ENCODE peak calls at places on chromosomes 7 and 10, in four cellular contexts. O, F, X and K are unnamed samples.

GRCh38 chr10:88896336-88897018 is 16.4 kb downstream of the STAMBPL1 start:
- DNase-seq in O (no peak), X (peak; percentile 31), F (no peak), K (no peak)

GRCh38 chr10:120979435-120980315 is 128.5 kb downstream of the WDR11 start:
- DNase-seq in X (no peak), F (no peak), O (peak; percentile 74), K (no peak)

GRCh38 chr7:110645616-110646015 is 445.3 kb upstream of the LRRN3 start:
- DNase-seq in F (no peak), X (no peak), O (no peak), K (no peak)

GRCh38 chr7:7653568-7654187 is 13.1 kb downstream of the UMAD1 start:
- DNase-seq in O (peak; percentile 23), F (no peak), X (no peak), K (peak; percentile 18)

GRCh38 chr7:150351587-150352194 is 10.3 kb upstream of the RARRES2 start:
- DNase-seq in O (no peak), F (no peak), X (peak; percentile 62), K (no peak)

GRCh38 chr7:7164590-7164989 is 17.8 kb upstream of the C1GALT1 start:
- DNase-seq in O (no peak), F (no peak), X (no peak), K (no peak)

GRCh38 chr7:69912846-69913245 is 314.6 kb downstream of the AUTS2 start:
- DNase-seq in X (peak; percentile 59), O (no peak), F (no peak), K (no peak)

GRCh38 chr10:635088-635861 is 54.2 kb downstream of the DIP2C start:
- DNase-seq in X (no peak), O (no peak), F (no peak), K (no peak)

GRCh38 chr7:90841759-90842429 is 245.8 kb downstream of the CDK14 start:
- DNase-seq in F (no peak), X (no peak), O (no peak), K (no peak)

GRCh38 chr7:90836937-90837336 is 240.8 kb downstream of the CDK14 start:
- DNase-seq in O (no peak), X (peak; percentile 72), F (no peak), K (no peak)

GRCh38 chr7:90835861-90836260 is 239.7 kb downstream of the CDK14 start:
- DNase-seq in X (no peak), O (no peak), F (no peak), K (no peak)

GRCh38 chr7:90839892-90840291 is 243.8 kb downstream of the CDK14 start:
- DNase-seq in O (no peak), F (no peak), X (no peak), K (no peak)

DNA sequence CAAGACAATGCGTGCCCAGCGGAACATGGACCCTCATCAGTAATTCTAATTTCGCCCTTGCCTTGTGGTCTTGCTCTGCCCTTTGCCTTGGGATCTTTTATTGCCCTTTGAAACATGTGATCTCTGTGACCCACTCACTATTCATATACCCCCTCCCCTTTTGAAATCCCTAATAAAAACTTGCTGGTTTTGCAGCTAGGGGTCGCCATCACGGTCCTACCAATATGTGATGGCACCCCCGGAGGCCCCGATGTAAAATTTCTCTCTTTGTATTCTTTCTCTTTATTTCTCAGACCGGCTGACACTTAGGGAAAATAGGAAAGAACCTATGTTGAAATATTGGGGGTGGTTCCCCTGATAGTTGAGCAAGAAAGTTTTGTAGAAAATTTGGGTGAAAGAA is 242.7 kb downstream of the CDK14 start:
- DNase-seq in O (no peak), X (no peak), F (no peak), K (no peak)
- TF ChIP-seq CTCF in O (no peak), X (no peak), F (no peak), K (no peak)

DNA sequence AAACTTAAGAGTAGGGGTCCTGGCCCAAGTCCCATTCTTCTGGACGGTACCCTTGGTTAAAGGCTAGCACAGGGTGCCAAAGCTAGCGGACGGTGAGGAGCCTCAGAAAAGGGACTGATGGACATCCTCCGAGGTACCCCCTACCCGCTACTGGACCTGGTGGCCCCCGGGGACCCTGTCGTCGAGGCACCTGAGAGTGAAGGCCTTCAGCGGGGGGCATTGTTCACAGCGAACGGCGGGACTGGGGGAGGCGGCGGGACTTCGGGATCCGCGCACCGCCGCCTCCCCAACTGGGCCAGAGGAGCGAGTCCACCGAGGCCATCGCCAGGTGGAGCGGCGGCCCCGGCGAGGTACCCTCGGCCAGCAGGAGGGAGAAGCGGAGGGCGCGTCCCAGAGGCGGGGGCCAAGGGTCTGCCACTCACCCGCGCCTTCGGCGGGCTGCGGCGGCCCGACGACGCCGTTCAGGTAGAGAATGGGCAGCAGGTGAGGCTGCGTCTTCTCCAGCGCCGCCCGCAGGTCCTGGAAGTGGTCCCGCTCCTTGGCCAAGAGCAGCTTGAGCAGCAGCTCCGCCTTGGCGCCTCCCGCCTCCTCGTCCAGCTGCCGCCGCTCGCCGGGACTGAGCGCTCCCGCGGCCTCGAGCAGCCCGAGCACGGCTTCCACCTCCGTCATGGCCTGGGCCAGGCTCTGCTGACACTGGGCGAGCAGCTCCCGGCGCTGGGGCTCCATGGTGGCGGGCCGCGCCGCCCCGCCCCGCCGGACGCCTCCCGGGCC is 575 bp downstream of the DLG5 start:
- DNase-seq in O (peak; percentile 68), F (peak; percentile 72), X (no peak), K (peak; percentile 56)
- TF ChIP-seq CTCF in O (no peak), F (no peak), X (no peak), K (peak; percentile 5)

GRCh38 chr7:156816943-156817572 is 75.9 kb downstream of the LMBR1 start:
- DNase-seq in O (no peak), X (peak; percentile 24), F (peak; percentile 25), K (peak; percentile 22)

GRCh38 chr7:156818133-156818532 is 74.8 kb downstream of the LMBR1 start:
- DNase-seq in O (no peak), F (no peak), X (no peak), K (no peak)

GRCh38 chr7:156819733-156820295 is 73.2 kb downstream of the LMBR1 start:
- DNase-seq in O (no peak), X (no peak), F (no peak), K (no peak)

GRCh38 chr7:156823441-156823840 is 69.5 kb downstream of the LMBR1 start:
- DNase-seq in F (no peak), X (peak; percentile 22), O (no peak), K (no peak)

DNA sequence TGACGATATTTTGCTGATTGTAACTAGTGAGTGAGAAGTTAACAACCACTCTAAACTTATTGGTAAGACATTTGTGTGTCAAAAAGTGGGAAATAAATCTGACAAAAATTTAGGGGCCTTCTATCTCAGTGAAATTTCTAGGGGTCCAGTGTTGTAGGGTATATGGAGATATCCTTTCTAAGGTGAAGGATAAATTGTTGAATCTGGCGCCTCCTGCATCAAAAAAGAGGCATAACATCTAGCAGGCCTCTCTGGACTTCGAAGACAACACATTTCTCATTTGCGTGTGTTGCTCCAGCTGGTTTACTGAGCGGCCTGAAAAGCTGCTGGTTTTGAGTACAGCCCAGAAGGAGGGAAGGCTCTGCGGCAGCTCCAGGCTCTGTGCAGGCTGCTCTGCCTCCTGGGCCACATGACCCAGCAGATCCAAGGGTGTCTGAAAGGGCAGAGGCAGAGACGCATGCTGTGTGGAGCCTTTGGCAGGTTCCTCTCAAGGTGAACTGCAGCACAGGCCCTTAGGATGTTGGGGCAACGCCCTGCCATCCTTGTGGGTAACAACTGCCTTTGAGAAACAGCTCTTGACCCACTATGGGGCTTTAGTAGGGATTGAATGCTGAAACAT is 72.4 kb downstream of the LMBR1 start:
- DNase-seq in X (no peak), O (no peak), F (no peak), K (no peak)
- TF ChIP-seq CTCF in X (peak; percentile 24), O (peak; percentile 39), F (no peak), K (no peak)

GRCh38 chr10:72334196-72334831 is 20.4 kb downstream of the DNAJB12 start:
- DNase-seq in X (no peak), O (peak; percentile 66), F (no peak), K (no peak)

GRCh38 chr10:72334832-72335393 is 19.8 kb downstream of the DNAJB12 start:
- DNase-seq in F (peak; percentile 81), X (peak; percentile 31), O (no peak), K (peak; percentile 77)

GRCh38 chr10:72336259-72337038 is 18.3 kb downstream of the DNAJB12 start:
- DNase-seq in O (no peak), X (no peak), F (no peak), K (no peak)

GRCh38 chr10:72337039-72337629 is 17.6 kb downstream of the DNAJB12 start:
- DNase-seq in X (peak; percentile 50), O (peak; percentile 83), F (peak; percentile 68), K (peak; percentile 68)

GRCh38 chr10:72335394-72336258 is 19.1 kb downstream of the DNAJB12 start:
- DNase-seq in F (peak; percentile 74), X (no peak), O (no peak), K (peak; percentile 68)
- TF ChIP-seq CTCF in F (no peak), X (no peak), O (no peak), K (peak; percentile 14)

GRCh38 chr10:122112625-122113160 is 123.7 kb downstream of the TACC2 start:
- DNase-seq in X (peak; percentile 94), F (peak; percentile 45), O (peak; percentile 83), K (peak; percentile 29)
- TF ChIP-seq CTCF in X (peak; percentile 41), F (no peak), O (no peak), K (no peak)

GRCh38 chr7:137091396-137091795 is 222.9 kb downstream of the CHRM2 start:
- DNase-seq in O (peak; percentile 18), F (no peak), X (no peak), K (no peak)
- TF ChIP-seq CTCF in O (peak; percentile 30), F (no peak), X (peak; percentile 26), K (no peak)

DNA sequence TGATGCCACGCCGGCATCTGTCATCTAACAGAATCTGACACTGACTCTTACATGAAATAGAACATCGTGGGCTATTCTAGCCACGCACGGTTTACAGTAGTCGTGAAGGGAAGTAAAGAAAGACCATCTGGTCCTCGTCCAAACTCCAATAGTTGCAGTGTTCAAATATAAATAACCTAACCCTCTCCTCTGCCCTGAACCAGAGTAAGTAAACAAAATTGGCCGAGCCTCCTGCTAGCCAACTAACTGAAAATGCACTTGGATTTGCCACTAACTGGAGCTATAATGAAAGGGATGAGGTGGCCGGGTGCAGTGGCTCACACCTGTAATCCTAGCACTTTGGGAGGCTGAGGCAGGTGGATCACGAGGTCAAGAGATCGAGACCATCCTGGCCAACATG is 29.5 kb upstream of the ZC3HAV1L start:
- DNase-seq in O (no peak), F (no peak), X (no peak), K (no peak)
- TF ChIP-seq CTCF in O (no peak), F (no peak), X (no peak), K (no peak)

GRCh38 chr7:143960813-143961610 is 6.4 kb downstream of the OR2F1 start:
- DNase-seq in O (no peak), X (no peak), F (no peak), K (no peak)
- TF ChIP-seq CTCF in O (no peak), X (no peak), F (no peak), K (no peak)

GRCh38 chr10:130021373-130021950 is 57.4 kb upstream of the EBF3 start:
- DNase-seq in X (peak; percentile 96), O (no peak), F (no peak), K (no peak)
- TF ChIP-seq CTCF in X (no peak), O (no peak), F (no peak), K (no peak)

GRCh38 chr10:113573368-113573767 is 20.5 kb downstream of the HABP2 start:
- DNase-seq in O (no peak), F (no peak), X (no peak), K (no peak)

GRCh38 chr10:113576853-113577252 is 24.0 kb downstream of the HABP2 start:
- DNase-seq in X (peak; percentile 12), O (peak; percentile 74), F (no peak), K (peak; percentile 22)

GRCh38 chr10:113566888-113567287 is 14.0 kb downstream of the HABP2 start:
- DNase-seq in X (no peak), O (no peak), F (no peak), K (no peak)

GRCh38 chr10:113569576-113569975 is 16.7 kb downstream of the HABP2 start:
- DNase-seq in F (no peak), X (no peak), O (peak; percentile 30), K (no peak)

GRCh38 chr10:113572520-113573290 is 19.9 kb downstream of the HABP2 start:
- DNase-seq in X (no peak), F (no peak), O (no peak), K (no peak)
- TF ChIP-seq CTCF in X (no peak), F (no peak), O (no peak), K (no peak)